ENCODE peak calls at places on chromosomes 5 and 9, in four cellular contexts. G, K, L and Q are unnamed samples.
A peak's percentile ranks its signal among the peaks of the same experiment; 100 is the strongest.

GRCh38 chr9:13688990-13689600 is 409.6 kb upstream of the MPDZ start:
- DNase-seq in G (peak; percentile 39), K (no peak), L (peak; percentile 50), Q (peak; percentile 27)

GRCh38 chr9:70112981-70113380 is 69.3 kb downstream of the MAMDC2 start:
- DNase-seq in G (no peak), K (no peak), L (no peak), Q (no peak)

GRCh38 chr5:5371005-5371404 is 51.5 kb upstream of the ICE1 start:
- DNase-seq in G (no peak), K (no peak), L (no peak), Q (no peak)

GRCh38 chr9:89597711-89598707 is 6.8 kb upstream of the GADD45G start:
- DNase-seq in G (peak; percentile 62), K (no peak), L (peak; percentile 30), Q (peak; percentile 16)

GRCh38 chr9:116549061-116549664 is 137.9 kb upstream of the TRIM32 start:
- DNase-seq in G (peak; percentile 98), K (no peak), L (no peak), Q (peak; percentile 90)

GRCh38 chr5:73917433-73917832 is 291.4 kb downstream of the ARHGEF28 start:
- DNase-seq in G (no peak), K (no peak), L (peak; percentile 89), Q (no peak)

GRCh38 chr5:91129748-91130147 is 253.4 kb downstream of the ARRDC3 start:
- DNase-seq in G (no peak), K (no peak), L (no peak), Q (no peak)

GRCh38 chr5:94376672-94377345 is 241.6 kb downstream of the KIAA0825 start:
- DNase-seq in G (no peak), K (no peak), L (peak; percentile 84), Q (no peak)

GRCh38 chr9:72952394-72952720 is 496 bp downstream of the ALDH1A1 start:
- DNase-seq in G (no peak), K (no peak), L (no peak), Q (no peak)

GRCh38 chr5:124901081-124901480 is 154.6 kb upstream of the ZNF608 start:
- DNase-seq in G (no peak), K (no peak), L (no peak), Q (no peak)

GRCh38 chr9:134158753-134159392 is 5.5 kb downstream of the RNU6ATAC start:
- DNase-seq in G (no peak), K (no peak), L (no peak), Q (no peak)

GRCh38 chr5:134803821-134804220 is 41.9 kb upstream of the C5orf24 start:
- DNase-seq in G (no peak), K (no peak), L (no peak), Q (no peak)

GRCh38 chr9:136769710-136770191 is 5.4 kb upstream of the LCN15 start:
- DNase-seq in G (peak; percentile 27), K (peak; percentile 41), L (peak; percentile 32), Q (no peak)

GRCh38 chr9:5574998-5575397 is 53.9 kb upstream of the RIC1 start:
- DNase-seq in G (no peak), K (no peak), L (no peak), Q (no peak)

GRCh38 chr5:111756701-111757581 is at the start of gene NREP:
- DNase-seq in G (peak; percentile 95), K (peak; percentile 69), L (peak; percentile 83), Q (peak; percentile 90)

GRCh38 chr9:85859751-85860150 is 81.2 kb upstream of the NAA35 start:
- DNase-seq in G (peak; percentile 50), K (no peak), L (no peak), Q (peak; percentile 15)

GRCh38 chr5:124262443-124262842 is 484.0 kb downstream of the ZNF608 start:
- DNase-seq in G (no peak), K (no peak), L (no peak), Q (no peak)

GRCh38 chr9:117276444-117276843 is 138.4 kb downstream of the ASTN2 start:
- DNase-seq in G (no peak), K (no peak), L (peak; percentile 96), Q (no peak)

GRCh38 chr5:79929095-79929494 is 62.0 kb downstream of the MTX3 start:
- DNase-seq in G (no peak), K (no peak), L (no peak), Q (no peak)

GRCh38 chr9:32603914-32604852 is 31.2 kb upstream of the NDUFB6 start:
- DNase-seq in G (peak; percentile 91), K (no peak), L (no peak), Q (peak; percentile 83)

GRCh38 chr9:133489253-133490190 is 10.6 kb upstream of the SLC2A6 start:
- DNase-seq in G (no peak), K (no peak), L (no peak), Q (no peak)

GRCh38 chr9:13279284-13280162 is at the start of gene MPDZ:
- DNase-seq in G (peak; percentile 64), K (no peak), L (peak; percentile 88), Q (peak; percentile 22)